ENCODE peak calls at places on chromosomes 5 and 9, in six cellular contexts. K is substantia nigra; Y is tibial artery; W is stimulated activated CD8-positive, alpha-beta memory T cell treated with anti-CD3 and anti-CD28 coated beads, Interleukin-15, amount 100 ng/mL, for 24 hours; D is GM12865; L is WTC11. M is an unnamed sample.

GRCh38 chr5:171945066-171945465 is 61.4 kb downstream of the FBXW11 start:
- DNase-seq in K (no peak), Y (no peak), W (no peak), D (no peak), L (no peak), M (no peak)

GRCh38 chr9:70642421-70642820 is 228.0 kb upstream of the KLF9 start:
- DNase-seq in K (no peak), Y (no peak), W (no peak), D (no peak), L (no peak), M (no peak)

GRCh38 chr5:6733411-6734242 is 20.4 kb downstream of the TENT4A start:
- DNase-seq in K (no peak), Y (no peak), W (no peak), D (no peak), L (no peak), M (no peak)

GRCh38 chr9:134408939-134409737 is 82.9 kb downstream of the RXRA start:
- DNase-seq in K (no peak), Y (no peak), W (no peak), D (no peak), L (no peak), M (no peak)

GRCh38 chr5:10337986-10338385 is 15.5 kb upstream of the MARCHF6 start:
- DNase-seq in K (no peak), Y (no peak), W (no peak), D (no peak), L (no peak), M (no peak)

GRCh38 chr9:76298497-76299144 is 95.6 kb downstream of the RFK start:
- DNase-seq in K (no peak), Y (no peak), W (no peak), D (no peak), L (no peak), M (no peak)

GRCh38 chr9:81724242-81724889 is 35.0 kb upstream of the TLE1 start:
- DNase-seq in K (no peak), Y (no peak), W (no peak), D (no peak), L (no peak), M (no peak)

GRCh38 chr5:176784218-176785165 is 25.9 kb upstream of the UNC5A start:
- DNase-seq in K (no peak), Y (no peak), W (no peak), D (no peak), L (no peak), M (no peak)

GRCh38 chr5:177265395-177265794 is 38.1 kb downstream of the RAB24 start:
- DNase-seq in K (no peak), Y (no peak), W (no peak), D (no peak), L (no peak), M (no peak)

GRCh38 chr5:141960449-141961323 is 2.7 kb upstream of the PCDH12 start:
- DNase-seq in K (peak; percentile 84), Y (peak; percentile 85), W (peak; percentile 73), D (peak; percentile 90), L (peak; percentile 88), M (peak; percentile 87)

GRCh38 chr9:114172981-114173833 is 17.9 kb downstream of the COL27A1 start:
- DNase-seq in K (no peak), Y (no peak), W (no peak), D (no peak), L (no peak), M (no peak)

GRCh38 chr5:106361905-106362304 is 1308.8 kb downstream of the EFNA5 start:
- DNase-seq in K (no peak), Y (no peak), W (no peak), D (no peak), L (no peak), M (no peak)

GRCh38 chr5:138944527-138945322 is 69.6 kb upstream of the LRRTM2 start:
- DNase-seq in K (no peak), Y (no peak), W (no peak), D (no peak), L (no peak), M (no peak)

GRCh38 chr9:98791147-98792095 is 4.9 kb downstream of the ANKS6 start:
- DNase-seq in K (peak; percentile 79), Y (peak; percentile 93), W (peak; percentile 40), D (peak; percentile 58), L (peak; percentile 86), M (peak; percentile 81)

GRCh38 chr9:35859995-35860348 is 10.2 kb downstream of the OR13J1 start:
- DNase-seq in K (no peak), Y (no peak), W (no peak), D (no peak), L (no peak), M (no peak)

GRCh38 chr9:35470894-35471293 is 19.0 kb upstream of the RUSC2 start:
- DNase-seq in K (no peak), Y (peak; percentile 83), W (no peak), D (no peak), L (no peak), M (no peak)

GRCh38 chr5:8840237-8840636 is 705.6 kb downstream of the SEMA5A start:
- DNase-seq in K (no peak), Y (no peak), W (no peak), D (no peak), L (peak; percentile 75), M (no peak)

GRCh38 chr5:149217096-149217801 is 54.4 kb upstream of the AFAP1L1 start:
- DNase-seq in K (no peak), Y (no peak), W (no peak), D (no peak), L (no peak), M (no peak)

GRCh38 chr5:139383275-139383992 is at the start of gene SLC23A1:
- DNase-seq in K (no peak), Y (no peak), W (no peak), D (no peak), L (no peak), M (peak; percentile 10)

GRCh38 chr5:130992621-130993020 is 172.4 kb downstream of the HINT1 start:
- DNase-seq in K (no peak), Y (no peak), W (no peak), D (no peak), L (no peak), M (no peak)

GRCh38 chr5:127425868-127426267 is 91.6 kb upstream of the PRRC1 start:
- DNase-seq in K (no peak), Y (no peak), W (no peak), D (no peak), L (no peak), M (no peak)

GRCh38 chr5:156892223-156892622 is 42.1 kb downstream of the PPP1R2B start:
- DNase-seq in K (no peak), Y (no peak), W (no peak), D (peak; percentile 35), L (no peak), M (no peak)

GRCh38 chr9:76810377-76810957 is 46.2 kb downstream of the PCA3 start:
- DNase-seq in K (peak; percentile 7), Y (peak; percentile 38), W (no peak), D (peak; percentile 69), L (peak; percentile 56), M (peak; percentile 32)

GRCh38 chr5:163437309-163438182 is at the start of gene CCNG1:
- DNase-seq in K (peak; percentile 97), Y (peak; percentile 96), W (peak; percentile 67), D (peak; percentile 97), L (peak; percentile 95), M (peak; percentile 95)

GRCh38 chr9:92561374-92562329 is 25.9 kb upstream of the ECM2 start:
- DNase-seq in K (no peak), Y (no peak), W (no peak), D (no peak), L (no peak), M (no peak)

GRCh38 chr5:40649493-40650030 is 30.2 kb upstream of the PTGER4 start:
- DNase-seq in K (no peak), Y (no peak), W (no peak), D (no peak), L (no peak), M (no peak)

GRCh38 chr9:89537166-89537565 is 39.3 kb upstream of the SEMA4D start:
- DNase-seq in K (no peak), Y (no peak), W (no peak), D (no peak), L (no peak), M (no peak)

GRCh38 chr5:1891391-1891790 is 8.7 kb upstream of the IRX4 start:
- DNase-seq in K (no peak), Y (no peak), W (no peak), D (no peak), L (no peak), M (no peak)

GRCh38 chr5:181217805-181218065 is 5.3 kb upstream of the TRIM41 start:
- DNase-seq in K (no peak), Y (no peak), W (no peak), D (no peak), L (no peak), M (no peak)

GRCh38 chr9:100098241-100098886 is 436 bp downstream of the ERP44 start:
- DNase-seq in K (peak; percentile 46), Y (peak; percentile 54), W (no peak), D (peak; percentile 72), L (peak; percentile 72), M (peak; percentile 28)

GRCh38 chr9:37538099-37538498 is 38.1 kb downstream of the FBXO10 start:
- DNase-seq in K (no peak), Y (no peak), W (no peak), D (no peak), L (no peak), M (no peak)

GRCh38 chr5:68288756-68289134 is 73.2 kb downstream of the PIK3R1 start:
- DNase-seq in K (no peak), Y (no peak), W (no peak), D (no peak), L (peak; percentile 15), M (no peak)

GRCh38 chr5:151897896-151898295 is 26.8 kb downstream of the GLRA1 start:
- DNase-seq in K (no peak), Y (no peak), W (no peak), D (peak; percentile 22), L (no peak), M (no peak)

GRCh38 chr9:92723801-92724323 is 40.8 kb downstream of the BICD2 start:
- DNase-seq in K (no peak), Y (no peak), W (no peak), D (no peak), L (no peak), M (no peak)